ENCODE peak calls at places on chromosomes 11 and 22, in ten cellular contexts. One of them, this sample, is unnamed. For H3K27me3, the result is how much of the 10 kb centered on the place peaks cover.

GRCh38 chr11:33638608-33639007 is 62.0 kb downstream of the C11orf91 start:
- DNase-seq in neural progenitor cell: no peak
- DNase-seq in sigmoid colon: no peak
- DNase-seq in brain microvascular endothelial cell: no peak
- DNase-seq in fibroblast of lung: no peak
- DNase-seq in astrocyte: no peak
- DNase-seq in BJ: no peak
- DNase-seq in PC-9: no peak
- DNase-seq in cardiac muscle cell: no peak
- DNase-seq in gastrocnemius medialis: no peak
- DNase-seq in this sample: no peak

GRCh38 chr11:69233761-69234136 is 60.2 kb upstream of the MYEOV start:
- DNase-seq in fibroblast of lung: no peak
- DNase-seq in BJ: no peak
- DNase-seq in neural progenitor cell: no peak
- DNase-seq in sigmoid colon: peak
- DNase-seq in cardiac muscle cell: no peak
- DNase-seq in PC-9: no peak
- DNase-seq in gastrocnemius medialis: no peak
- DNase-seq in brain microvascular endothelial cell: no peak
- DNase-seq in astrocyte: no peak
- DNase-seq in this sample: no peak

GRCh38 chr11:656426-656825 is 19.4 kb downstream of the DRD4 start:
- DNase-seq in cardiac muscle cell: no peak
- DNase-seq in astrocyte: no peak
- DNase-seq in BJ: no peak
- DNase-seq in gastrocnemius medialis: no peak
- DNase-seq in PC-9: no peak
- DNase-seq in fibroblast of lung: no peak
- DNase-seq in neural progenitor cell: no peak
- DNase-seq in sigmoid colon: no peak
- DNase-seq in brain microvascular endothelial cell: no peak
- DNase-seq in this sample: no peak

GRCh38 chr11:73412308-73412707 is 36.1 kb downstream of the RELT start:
- DNase-seq in BJ: no peak
- DNase-seq in gastrocnemius medialis: no peak
- DNase-seq in fibroblast of lung: peak
- DNase-seq in PC-9: no peak
- DNase-seq in cardiac muscle cell: no peak
- DNase-seq in neural progenitor cell: no peak
- DNase-seq in brain microvascular endothelial cell: no peak
- DNase-seq in astrocyte: peak
- DNase-seq in sigmoid colon: no peak
- DNase-seq in this sample: no peak

GRCh38 chr22:23565288-23565941 is 14.7 kb downstream of the IGLL1 start:
- DNase-seq in gastrocnemius medialis: no peak
- DNase-seq in neural progenitor cell: peak
- DNase-seq in BJ: no peak
- DNase-seq in fibroblast of lung: no peak
- DNase-seq in sigmoid colon: peak
- DNase-seq in cardiac muscle cell: peak
- DNase-seq in astrocyte: no peak
- DNase-seq in brain microvascular endothelial cell: no peak
- DNase-seq in PC-9: no peak
- DNase-seq in this sample: no peak

GRCh38 chr11:77819921-77820564 is 479 bp downstream of the RSF1 start:
- DNase-seq in BJ: no peak
- DNase-seq in sigmoid colon: peak
- DNase-seq in astrocyte: peak
- DNase-seq in neural progenitor cell: peak
- DNase-seq in gastrocnemius medialis: peak
- DNase-seq in PC-9: peak
- DNase-seq in cardiac muscle cell: peak
- DNase-seq in fibroblast of lung: peak
- DNase-seq in brain microvascular endothelial cell: no peak
- DNase-seq in this sample: no peak

GRCh38 chr11:57321388-57321995 is 3.3 kb downstream of the TNKS1BP1 start:
- DNase-seq in brain microvascular endothelial cell: no peak
- DNase-seq in cardiac muscle cell: no peak
- DNase-seq in astrocyte: peak
- DNase-seq in sigmoid colon: peak
- DNase-seq in PC-9: peak
- DNase-seq in fibroblast of lung: no peak
- DNase-seq in gastrocnemius medialis: no peak
- DNase-seq in neural progenitor cell: no peak
- DNase-seq in BJ: no peak
- DNase-seq in this sample: no peak

GRCh38 chr11:66969584-66970205 is 5.4 kb upstream of the C11orf86 start:
- DNase-seq in cardiac muscle cell: no peak
- DNase-seq in gastrocnemius medialis: no peak
- DNase-seq in astrocyte: peak
- DNase-seq in sigmoid colon: no peak
- DNase-seq in fibroblast of lung: peak
- DNase-seq in neural progenitor cell: no peak
- DNase-seq in BJ: peak
- DNase-seq in PC-9: no peak
- DNase-seq in brain microvascular endothelial cell: peak
- DNase-seq in this sample: no peak

GRCh38 chr11:61488651-61489291 is 19.8 kb upstream of the LRRC10B start:
- DNase-seq in fibroblast of lung: peak
- DNase-seq in sigmoid colon: no peak
- DNase-seq in brain microvascular endothelial cell: peak
- DNase-seq in BJ: no peak
- DNase-seq in gastrocnemius medialis: peak
- DNase-seq in astrocyte: no peak
- DNase-seq in neural progenitor cell: peak
- DNase-seq in cardiac muscle cell: peak
- DNase-seq in PC-9: peak
- DNase-seq in this sample: no peak
- H3K4me3 ChIP-seq in fibroblast of lung: peak
- H3K4me3 ChIP-seq in sigmoid colon: no peak
- H3K4me3 ChIP-seq in brain microvascular endothelial cell: no peak
- H3K4me3 ChIP-seq in BJ: no peak
- H3K4me3 ChIP-seq in gastrocnemius medialis: no peak
- H3K4me3 ChIP-seq in astrocyte: no peak
- H3K4me3 ChIP-seq in neural progenitor cell: no peak
- H3K4me3 ChIP-seq in cardiac muscle cell: no peak
- H3K4me3 ChIP-seq in PC-9: peak
- H3K4me3 ChIP-seq in this sample: no peak

GRCh38 chr22:30425616-30426394 is at the start of gene MTFP1:
- DNase-seq in cardiac muscle cell: peak
- DNase-seq in astrocyte: peak
- DNase-seq in PC-9: peak
- DNase-seq in sigmoid colon: peak
- DNase-seq in fibroblast of lung: peak
- DNase-seq in brain microvascular endothelial cell: peak
- DNase-seq in neural progenitor cell: peak
- DNase-seq in BJ: no peak
- DNase-seq in gastrocnemius medialis: peak
- DNase-seq in this sample: peak
- TF ChIP-seq CTCF in cardiac muscle cell: no peak
- TF ChIP-seq CTCF in astrocyte: no peak
- TF ChIP-seq CTCF in PC-9: no peak
- TF ChIP-seq CTCF in sigmoid colon: no peak
- TF ChIP-seq CTCF in fibroblast of lung: no peak
- TF ChIP-seq CTCF in brain microvascular endothelial cell: peak
- TF ChIP-seq CTCF in neural progenitor cell: no peak
- TF ChIP-seq CTCF in BJ: no peak
- TF ChIP-seq CTCF in gastrocnemius medialis: peak
- TF ChIP-seq CTCF in this sample: no peak

DNA sequence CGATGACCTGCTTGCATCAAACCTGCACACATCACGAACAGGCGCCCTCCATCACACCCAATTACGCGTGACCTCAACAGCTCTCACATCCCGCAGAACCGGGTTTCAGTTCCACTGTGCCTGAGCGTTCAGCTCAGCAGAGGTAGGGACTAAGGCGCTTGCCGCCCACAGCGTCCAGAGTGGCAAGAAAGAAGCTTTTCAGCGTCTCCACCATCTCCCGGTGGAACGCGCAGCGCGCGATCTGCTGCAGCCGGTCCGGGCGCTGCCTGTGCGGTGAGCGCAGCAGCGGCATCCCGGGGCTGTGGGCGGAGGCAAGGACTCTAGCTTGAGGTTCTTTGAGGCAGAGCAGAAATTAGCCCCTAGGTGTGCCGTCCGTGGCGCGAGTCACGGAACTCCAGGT is 1.5 kb upstream of the CALCA start:
- DNase-seq in neural progenitor cell: peak
- DNase-seq in fibroblast of lung: peak
- DNase-seq in gastrocnemius medialis: no peak
- DNase-seq in brain microvascular endothelial cell: no peak
- DNase-seq in cardiac muscle cell: peak
- DNase-seq in sigmoid colon: peak
- DNase-seq in PC-9: no peak
- DNase-seq in BJ: no peak
- DNase-seq in astrocyte: peak
- DNase-seq in this sample: peak
- H3K27me3 ChIP-seq in neural progenitor cell: half or more
- H3K27me3 ChIP-seq in fibroblast of lung: under half
- H3K27me3 ChIP-seq in gastrocnemius medialis: half or more
- H3K27me3 ChIP-seq in brain microvascular endothelial cell: half or more
- H3K27me3 ChIP-seq in cardiac muscle cell: half or more
- H3K27me3 ChIP-seq in sigmoid colon: half or more
- H3K27me3 ChIP-seq in PC-9: under half
- H3K27me3 ChIP-seq in BJ: under half
- H3K27me3 ChIP-seq in astrocyte: half or more
- H3K27me3 ChIP-seq in this sample: under half

DNA sequence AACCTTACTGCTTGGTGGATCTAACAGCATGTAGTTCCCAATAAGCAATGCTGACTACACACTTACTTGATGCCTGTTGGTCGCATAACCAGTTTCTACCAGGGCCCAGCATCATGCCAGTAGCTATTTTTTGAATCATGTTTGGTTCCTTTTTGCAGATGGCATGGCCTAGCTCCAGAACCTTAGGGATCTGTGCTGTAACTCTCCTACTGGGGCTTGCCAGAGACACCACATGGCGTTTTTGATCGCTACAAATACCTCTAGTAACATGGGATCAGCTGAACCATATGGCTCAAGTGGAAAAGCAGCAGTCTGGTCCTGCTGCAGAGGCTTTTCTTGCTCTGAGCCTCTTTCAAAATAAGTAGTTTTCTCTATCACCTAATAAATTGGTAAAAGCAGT is 654.6 kb upstream of the API5 start:
- DNase-seq in PC-9: no peak
- DNase-seq in BJ: no peak
- DNase-seq in astrocyte: no peak
- DNase-seq in gastrocnemius medialis: no peak
- DNase-seq in brain microvascular endothelial cell: no peak
- DNase-seq in fibroblast of lung: no peak
- DNase-seq in neural progenitor cell: no peak
- DNase-seq in sigmoid colon: no peak
- DNase-seq in cardiac muscle cell: no peak
- DNase-seq in this sample: no peak
- H3K4me3 ChIP-seq in PC-9: no peak
- H3K4me3 ChIP-seq in BJ: no peak
- H3K4me3 ChIP-seq in astrocyte: no peak
- H3K4me3 ChIP-seq in gastrocnemius medialis: no peak
- H3K4me3 ChIP-seq in brain microvascular endothelial cell: no peak
- H3K4me3 ChIP-seq in fibroblast of lung: no peak
- H3K4me3 ChIP-seq in neural progenitor cell: no peak
- H3K4me3 ChIP-seq in sigmoid colon: no peak
- H3K4me3 ChIP-seq in cardiac muscle cell: no peak
- H3K4me3 ChIP-seq in this sample: no peak

GRCh38 chr11:10792385-10793068 is 16.2 kb downstream of the EIF4G2 start:
- DNase-seq in neural progenitor cell: peak
- DNase-seq in PC-9: peak
- DNase-seq in astrocyte: peak
- DNase-seq in gastrocnemius medialis: peak
- DNase-seq in BJ: no peak
- DNase-seq in fibroblast of lung: peak
- DNase-seq in sigmoid colon: peak
- DNase-seq in cardiac muscle cell: peak
- DNase-seq in brain microvascular endothelial cell: peak
- DNase-seq in this sample: peak
- TF ChIP-seq CTCF in neural progenitor cell: peak
- TF ChIP-seq CTCF in PC-9: peak
- TF ChIP-seq CTCF in astrocyte: peak
- TF ChIP-seq CTCF in gastrocnemius medialis: peak
- TF ChIP-seq CTCF in BJ: peak
- TF ChIP-seq CTCF in fibroblast of lung: peak
- TF ChIP-seq CTCF in sigmoid colon: peak
- TF ChIP-seq CTCF in cardiac muscle cell: peak
- TF ChIP-seq CTCF in brain microvascular endothelial cell: peak
- TF ChIP-seq CTCF in this sample: peak

GRCh38 chr11:10305262-10305963 is 540 bp downstream of the ADM start:
- DNase-seq in brain microvascular endothelial cell: peak
- DNase-seq in fibroblast of lung: peak
- DNase-seq in cardiac muscle cell: peak
- DNase-seq in gastrocnemius medialis: no peak
- DNase-seq in BJ: no peak
- DNase-seq in sigmoid colon: peak
- DNase-seq in PC-9: peak
- DNase-seq in neural progenitor cell: peak
- DNase-seq in astrocyte: no peak
- DNase-seq in this sample: peak
- H3K27me3 ChIP-seq in brain microvascular endothelial cell: under half
- H3K27me3 ChIP-seq in fibroblast of lung: under half
- H3K27me3 ChIP-seq in cardiac muscle cell: under half
- H3K27me3 ChIP-seq in gastrocnemius medialis: under half
- H3K27me3 ChIP-seq in BJ: under half
- H3K27me3 ChIP-seq in sigmoid colon: under half
- H3K27me3 ChIP-seq in PC-9: under half
- H3K27me3 ChIP-seq in neural progenitor cell: half or more
- H3K27me3 ChIP-seq in astrocyte: under half
- H3K27me3 ChIP-seq in this sample: under half

DNA sequence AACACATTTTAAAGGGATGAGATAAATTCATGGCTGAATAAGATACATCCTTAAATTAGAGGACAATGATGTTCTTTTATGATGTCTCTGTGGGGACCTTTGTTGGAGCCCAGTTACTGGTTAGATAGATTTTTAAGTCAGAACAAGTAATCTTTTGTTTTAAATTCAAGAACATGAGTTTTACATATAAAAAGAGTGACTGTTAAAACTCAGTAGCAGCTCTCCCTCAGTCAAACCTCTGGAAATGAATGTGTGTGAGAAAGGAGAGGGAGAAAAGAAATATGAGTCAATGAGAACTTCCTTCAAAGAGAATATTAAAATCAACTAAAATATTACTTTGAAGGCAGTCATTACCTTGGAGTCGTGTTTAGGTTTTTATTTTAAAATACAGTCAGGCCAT is 241.7 kb downstream of the SWAP70 start:
- DNase-seq in cardiac muscle cell: no peak
- DNase-seq in PC-9: no peak
- DNase-seq in sigmoid colon: no peak
- DNase-seq in fibroblast of lung: peak
- DNase-seq in brain microvascular endothelial cell: peak
- DNase-seq in astrocyte: no peak
- DNase-seq in gastrocnemius medialis: no peak
- DNase-seq in BJ: no peak
- DNase-seq in neural progenitor cell: no peak
- DNase-seq in this sample: no peak
- H3K4me3 ChIP-seq in cardiac muscle cell: no peak
- H3K4me3 ChIP-seq in PC-9: no peak
- H3K4me3 ChIP-seq in sigmoid colon: no peak
- H3K4me3 ChIP-seq in fibroblast of lung: no peak
- H3K4me3 ChIP-seq in brain microvascular endothelial cell: no peak
- H3K4me3 ChIP-seq in astrocyte: no peak
- H3K4me3 ChIP-seq in gastrocnemius medialis: no peak
- H3K4me3 ChIP-seq in BJ: no peak
- H3K4me3 ChIP-seq in neural progenitor cell: no peak
- H3K4me3 ChIP-seq in this sample: no peak

This sample was measured in GM06990.